ENCODE peak calls at places on chromosomes 11 and 22, in ten cellular contexts. I is amygdala; P is mammary epithelial cell; K is NCI-H2081 treated with DMSO at 0.1 percent for 48 hours; G is psoas muscle; S is endothelial cell; O is activated CD8-positive, alpha-beta memory T cell treated with anti-CD3 and anti-CD28 coated beads for 1 hour; N is ACHN; Y is DMS153; W is hypothalamus. L is an unnamed sample.

GRCh38 chr11:9859491-9860305 is 195.8 kb downstream of the SWAP70 start:
- DNase-seq in I (no peak), P (peak; percentile 25), K (no peak), G (no peak), S (no peak), O (no peak), N (no peak), Y (no peak), W (no peak), L (no peak)

GRCh38 chr11:22774716-22775115 is 54.9 kb downstream of the SVIP start:
- DNase-seq in I (no peak), P (no peak), K (no peak), G (no peak), S (no peak), O (no peak), N (no peak), Y (no peak), W (no peak), L (no peak)

GRCh38 chr11:69335461-69336386 is 41.8 kb downstream of the MYEOV start:
- DNase-seq in I (no peak), P (no peak), K (no peak), G (no peak), S (no peak), O (no peak), N (no peak), Y (no peak), W (no peak), L (no peak)

GRCh38 chr11:26820739-26821138 is 98.9 kb upstream of the SLC5A12 start:
- DNase-seq in I (no peak), P (peak; percentile 89), K (no peak), G (no peak), S (no peak), O (no peak), N (no peak), Y (no peak), W (no peak), L (no peak)

GRCh38 chr11:12876988-12877387 is 132.1 kb upstream of the RASSF10 start:
- DNase-seq in I (no peak), P (no peak), K (no peak), G (no peak), S (no peak), O (no peak), N (no peak), Y (no peak), W (no peak), L (no peak)

GRCh38 chr11:61609000-61609969 is 28.4 kb upstream of the SYT7 start:
- DNase-seq in I (no peak), P (no peak), K (no peak), G (no peak), S (no peak), O (no peak), N (no peak), Y (no peak), W (no peak), L (no peak)

GRCh38 chr11:34986883-34987525 is 70.6 kb downstream of the PDHX start:
- DNase-seq in I (no peak), P (no peak), K (no peak), G (no peak), S (no peak), O (no peak), N (no peak), Y (no peak), W (no peak), L (no peak)

GRCh38 chr22:46446799-46447198 is 90.6 kb downstream of the CELSR1 start:
- DNase-seq in I (no peak), P (no peak), K (no peak), G (no peak), S (no peak), O (no peak), N (no peak), Y (no peak), W (no peak), L (no peak)

GRCh38 chr11:134454146-134454690 is 42.2 kb upstream of the B3GAT1 start:
- DNase-seq in I (no peak), P (no peak), K (no peak), G (no peak), S (no peak), O (no peak), N (no peak), Y (no peak), W (no peak), L (no peak)

GRCh38 chr11:73308963-73309960 is 1.2 kb downstream of the ARHGEF17 start:
- DNase-seq in I (no peak), P (peak; percentile 95), K (no peak), G (peak; percentile 91), S (peak; percentile 81), O (no peak), N (peak; percentile 94), Y (no peak), W (no peak), L (peak; percentile 98)

GRCh38 chr11:116563028-116563712 is 209.6 kb downstream of the BUD13 start:
- DNase-seq in I (peak; percentile 42), P (no peak), K (no peak), G (no peak), S (no peak), O (no peak), N (no peak), Y (peak; percentile 76), W (peak; percentile 20), L (peak; percentile 26)

GRCh38 chr11:61168292-61168691 is 7.1 kb upstream of the VPS37C start:
- DNase-seq in I (no peak), P (no peak), K (no peak), G (no peak), S (no peak), O (no peak), N (no peak), Y (no peak), W (no peak), L (no peak)

GRCh38 chr11:83437939-83438338 is 151.8 kb upstream of the CCDC90B start:
- DNase-seq in I (no peak), P (no peak), K (no peak), G (no peak), S (no peak), O (no peak), N (no peak), Y (no peak), W (no peak), L (no peak)

GRCh38 chr11:57391546-57391945 is 1.1 kb upstream of the PRG2 start:
- DNase-seq in I (no peak), P (no peak), K (no peak), G (no peak), S (no peak), O (no peak), N (no peak), Y (no peak), W (no peak), L (no peak)

GRCh38 chr11:128196235-128196634 is 391.1 kb downstream of the ETS1 start:
- DNase-seq in I (no peak), P (no peak), K (no peak), G (no peak), S (no peak), O (no peak), N (no peak), Y (no peak), W (no peak), L (no peak)

GRCh38 chr11:14082338-14082737 is 119.8 kb downstream of the SPON1 start:
- DNase-seq in I (no peak), P (no peak), K (no peak), G (no peak), S (no peak), O (no peak), N (no peak), Y (no peak), W (no peak), L (no peak)

GRCh38 chr22:44828193-44828592 is 75.8 kb downstream of the ARHGAP8 start:
- DNase-seq in I (no peak), P (no peak), K (no peak), G (no peak), S (peak; percentile 67), O (no peak), N (peak; percentile 28), Y (no peak), W (no peak), L (no peak)

GRCh38 chr11:122601131-122602125 is 54.1 kb upstream of the UBASH3B start:
- DNase-seq in I (no peak), P (peak; percentile 41), K (no peak), G (no peak), S (no peak), O (no peak), N (no peak), Y (no peak), W (no peak), L (no peak)

GRCh38 chr11:213111-213510 is 5.6 kb downstream of the RIC8A start:
- DNase-seq in I (no peak), P (no peak), K (no peak), G (no peak), S (no peak), O (no peak), N (no peak), Y (no peak), W (no peak), L (peak; percentile 31)

GRCh38 chr22:37498289-37498909 is 12.2 kb upstream of the MFNG start:
- DNase-seq in I (no peak), P (no peak), K (no peak), G (no peak), S (peak; percentile 78), O (peak; percentile 54), N (no peak), Y (no peak), W (no peak), L (no peak)

GRCh38 chr11:119538748-119539147 is 115.8 kb upstream of the THY1 start:
- DNase-seq in I (no peak), P (no peak), K (no peak), G (no peak), S (no peak), O (no peak), N (no peak), Y (no peak), W (no peak), L (no peak)

GRCh38 chr22:27438271-27438980 is 363.1 kb downstream of the MN1 start:
- DNase-seq in I (no peak), P (no peak), K (no peak), G (peak; percentile 69), S (no peak), O (no peak), N (no peak), Y (peak; percentile 51), W (no peak), L (no peak)

GRCh38 chr11:67631427-67631826 is 1.7 kb upstream of the NUDT8 start:
- DNase-seq in I (no peak), P (no peak), K (no peak), G (no peak), S (no peak), O (no peak), N (no peak), Y (no peak), W (no peak), L (peak; percentile 84)

GRCh38 chr11:2302844-2303626 is 1.2 kb downstream of the TSPAN32 start:
- DNase-seq in I (no peak), P (no peak), K (no peak), G (peak; percentile 54), S (no peak), O (no peak), N (no peak), Y (no peak), W (no peak), L (peak; percentile 71)

GRCh38 chr11:78783846-78784245 is 209.2 kb upstream of the NARS2 start:
- DNase-seq in I (no peak), P (no peak), K (no peak), G (no peak), S (no peak), O (no peak), N (no peak), Y (no peak), W (no peak), L (no peak)

GRCh38 chr11:128201801-128202200 is 385.6 kb downstream of the ETS1 start:
- DNase-seq in I (no peak), P (no peak), K (no peak), G (no peak), S (no peak), O (no peak), N (no peak), Y (peak; percentile 17), W (no peak), L (peak; percentile 70)

GRCh38 chr11:104332110-104332509 is 168.2 kb upstream of the PDGFD start:
- DNase-seq in I (no peak), P (no peak), K (no peak), G (no peak), S (peak; percentile 53), O (no peak), N (peak; percentile 5), Y (no peak), W (no peak), L (no peak)

GRCh38 chr11:93481696-93482095 is 61.5 kb downstream of the SMCO4 start:
- DNase-seq in I (no peak), P (no peak), K (no peak), G (no peak), S (no peak), O (no peak), N (no peak), Y (no peak), W (no peak), L (no peak)